ENCODE peak calls at places on chromosomes 2 and 18, in seven cellular contexts. T is endothelial cell; S is stimulated activated CD4-positive, alpha-beta T cell treated with anti-CD3 and anti-CD28 coated beads, Interleukin-15, amount 100 ng/mL, for 48 hours; I is astrocyte of the cerebellum; B is dermis blood vessel endothelial cell; P is psoas muscle; L is activated naive CD8-positive, alpha-beta T cell treated with anti-CD3 and anti-CD28 coated beads for 36 hours. O is an unnamed sample.

GRCh38 chr2:25041928-25042320 is at the start of gene EFR3B:
- DNase-seq in T (peak), S (peak), I (peak), B (peak), P (peak), L (peak), O (peak)

GRCh38 chr2:186347472-186347871 is 138.6 kb upstream of the ZC3H15 start:
- DNase-seq in T (no peak), S (no peak), I (peak), B (no peak), P (no peak), L (no peak), O (no peak)

GRCh38 chr2:20501974-20502373 is 55.1 kb downstream of the RHOB start:
- DNase-seq in T (no peak), S (no peak), I (peak), B (peak), P (peak), L (no peak), O (no peak)

GRCh38 chr18:13442451-13442850 is 223.9 kb downstream of the LDLRAD4 start:
- DNase-seq in T (no peak), S (no peak), I (no peak), B (no peak), P (peak), L (no peak), O (no peak)

GRCh38 chr18:56702946-56703345 is 51.8 kb downstream of the WDR7 start:
- DNase-seq in T (peak), S (no peak), I (peak), B (peak), P (no peak), L (no peak), O (no peak)

GRCh38 chr18:10713400-10713799 is 187.6 kb downstream of the NAPG start:
- DNase-seq in T (no peak), S (no peak), I (no peak), B (no peak), P (no peak), L (no peak), O (no peak)

GRCh38 chr2:850429-850828 is 100.2 kb upstream of the SNTG2 start:
- DNase-seq in T (no peak), S (no peak), I (no peak), B (no peak), P (no peak), L (no peak), O (no peak)

GRCh38 chr2:212548459-212548815 is 9.8 kb upstream of the ERBB4 start:
- DNase-seq in T (peak), S (no peak), I (no peak), B (peak), P (no peak), L (no peak), O (no peak)

GRCh38 chr2:1889099-1889650 is 144.9 kb upstream of the PXDN start:
- DNase-seq in T (no peak), S (no peak), I (no peak), B (no peak), P (no peak), L (no peak), O (no peak)

GRCh38 chr18:50632895-50633515 is 73.1 kb downstream of the MAPK4 start:
- DNase-seq in T (no peak), S (no peak), I (no peak), B (no peak), P (no peak), L (no peak), O (no peak)

GRCh38 chr18:42446195-42446594 is 491.2 kb downstream of the PIK3C3 start:
- DNase-seq in T (no peak), S (no peak), I (peak), B (peak), P (no peak), L (no peak), O (no peak)

GRCh38 chr2:230960026-230960425 is 35.0 kb upstream of the GPR55 start:
- DNase-seq in T (no peak), S (no peak), I (no peak), B (no peak), P (no peak), L (no peak), O (no peak)

GRCh38 chr2:22458439-22458838 is 926.5 kb upstream of the KLHL29 start:
- DNase-seq in T (no peak), S (no peak), I (no peak), B (no peak), P (no peak), L (no peak), O (no peak)

GRCh38 chr2:84940088-84940470 is 30.9 kb upstream of the KCMF1 start:
- DNase-seq in T (no peak), S (no peak), I (no peak), B (no peak), P (no peak), L (no peak), O (no peak)

GRCh38 chr18:69233465-69234054 is 167.1 kb upstream of the DOK6 start:
- DNase-seq in T (no peak), S (no peak), I (no peak), B (no peak), P (no peak), L (no peak), O (no peak)

GRCh38 chr2:206688453-206688852 is 29.7 kb downstream of the DYTN start:
- DNase-seq in T (no peak), S (no peak), I (no peak), B (no peak), P (no peak), L (no peak), O (no peak)

GRCh38 chr2:111227716-111228141 is 107.0 kb downstream of the BCL2L11 start:
- DNase-seq in T (no peak), S (no peak), I (peak), B (peak), P (no peak), L (no peak), O (no peak)

GRCh38 chr18:67875936-67876335 is 359.4 kb upstream of the DSEL start:
- DNase-seq in T (no peak), S (no peak), I (no peak), B (no peak), P (no peak), L (no peak), O (no peak)

GRCh38 chr2:117714761-117715160 is 99.7 kb upstream of the DDX18 start:
- DNase-seq in T (no peak), S (no peak), I (no peak), B (no peak), P (no peak), L (no peak), O (no peak)

GRCh38 chr18:70085641-70086040 is 119.8 kb downstream of the RTTN start:
- DNase-seq in T (no peak), S (no peak), I (no peak), B (no peak), P (no peak), L (no peak), O (no peak)

GRCh38 chr2:6224267-6224666 is 532.1 kb downstream of the SOX11 start:
- DNase-seq in T (no peak), S (no peak), I (no peak), B (no peak), P (no peak), L (no peak), O (no peak)

GRCh38 chr2:47437287-47437686 is 34.3 kb downstream of the MSH2 start:
- DNase-seq in T (no peak), S (no peak), I (peak), B (peak), P (no peak), L (no peak), O (no peak)

GRCh38 chr2:120761164-120761861 is 25.6 kb downstream of the GLI2 start:
- DNase-seq in T (no peak), S (no peak), I (no peak), B (no peak), P (no peak), L (no peak), O (no peak)

GRCh38 chr2:170997893-170998477 is 68.9 kb downstream of the GORASP2 start:
- DNase-seq in T (no peak), S (no peak), I (no peak), B (no peak), P (no peak), L (no peak), O (no peak)

GRCh38 chr2:9364791-9365497 is 58.4 kb downstream of the ITGB1BP1 start:
- DNase-seq in T (no peak), S (no peak), I (no peak), B (peak), P (no peak), L (no peak), O (no peak)

GRCh38 chr2:223537669-223538601 is 64.2 kb downstream of the SCG2 start:
- DNase-seq in T (no peak), S (no peak), I (peak), B (peak), P (no peak), L (no peak), O (no peak)

GRCh38 chr2:105410554-105410953 is 11.7 kb upstream of the FHL2 start:
- DNase-seq in T (no peak), S (no peak), I (peak), B (peak), P (no peak), L (no peak), O (no peak)